ENCODE peak calls at places on chromosomes 16 and 17, in five cellular contexts. One of them, this sample, is unnamed.

GRCh38 chr17:6305613-6306360 is 129.1 kb downstream of the AIPL1 start:
- DNase-seq in CD4-positive, alpha-beta T cell: no peak
- DNase-seq in GM12878: no peak
- DNase-seq in natural killer cell: no peak
- DNase-seq in foreskin fibroblast: no peak
- DNase-seq in this sample: no peak

GRCh38 chr17:77741109-77741508 is 217.4 kb upstream of the TNRC6C start:
- DNase-seq in CD4-positive, alpha-beta T cell: peak; percentile 23
- DNase-seq in GM12878: no peak
- DNase-seq in natural killer cell: no peak
- DNase-seq in foreskin fibroblast: peak; percentile 11
- DNase-seq in this sample: no peak

GRCh38 chr17:28577466-28577824 is 750 bp upstream of the ALDOC start:
- DNase-seq in CD4-positive, alpha-beta T cell: no peak
- DNase-seq in GM12878: no peak
- DNase-seq in natural killer cell: no peak
- DNase-seq in foreskin fibroblast: no peak
- DNase-seq in this sample: no peak

GRCh38 chr16:23520500-23520899 is 10.2 kb upstream of the GGA2 start:
- DNase-seq in CD4-positive, alpha-beta T cell: no peak
- DNase-seq in GM12878: no peak
- DNase-seq in natural killer cell: no peak
- DNase-seq in foreskin fibroblast: no peak
- DNase-seq in this sample: no peak

GRCh38 chr17:12734852-12735430 is 54.4 kb upstream of the ARHGAP44 start:
- DNase-seq in CD4-positive, alpha-beta T cell: no peak
- DNase-seq in GM12878: no peak
- DNase-seq in natural killer cell: no peak
- DNase-seq in foreskin fibroblast: no peak
- DNase-seq in this sample: no peak

GRCh38 chr17:55433629-55434422 is 12.2 kb upstream of the MMD start:
- DNase-seq in CD4-positive, alpha-beta T cell: no peak
- DNase-seq in GM12878: no peak
- DNase-seq in natural killer cell: no peak
- DNase-seq in foreskin fibroblast: peak; percentile 96
- DNase-seq in this sample: peak; percentile 93

GRCh38 chr16:73546351-73546845 is 498.5 kb upstream of the ZFHX3 start:
- DNase-seq in CD4-positive, alpha-beta T cell: no peak
- DNase-seq in GM12878: no peak
- DNase-seq in natural killer cell: no peak
- DNase-seq in foreskin fibroblast: no peak
- DNase-seq in this sample: no peak

GRCh38 chr16:77995843-77996455 is 26.4 kb upstream of the CLEC3A start:
- DNase-seq in CD4-positive, alpha-beta T cell: no peak
- DNase-seq in GM12878: no peak
- DNase-seq in natural killer cell: no peak
- DNase-seq in foreskin fibroblast: no peak
- DNase-seq in this sample: no peak

GRCh38 chr17:4711671-4712111 is 1.3 kb downstream of the ARRB2 start:
- DNase-seq in CD4-positive, alpha-beta T cell: no peak
- DNase-seq in GM12878: no peak
- DNase-seq in natural killer cell: no peak
- DNase-seq in foreskin fibroblast: peak; percentile 20
- DNase-seq in this sample: no peak

GRCh38 chr16:88878967-88879787 is 12.7 kb upstream of the PABPN1L start:
- DNase-seq in CD4-positive, alpha-beta T cell: no peak
- DNase-seq in GM12878: no peak
- DNase-seq in natural killer cell: no peak
- DNase-seq in foreskin fibroblast: no peak
- DNase-seq in this sample: no peak

GRCh38 chr17:12463102-12463501 is 202.6 kb upstream of the MYOCD start:
- DNase-seq in CD4-positive, alpha-beta T cell: no peak
- DNase-seq in GM12878: no peak
- DNase-seq in natural killer cell: no peak
- DNase-seq in foreskin fibroblast: peak; percentile 58
- DNase-seq in this sample: peak; percentile 78

GRCh38 chr16:57007530-57007929 is 18.2 kb downstream of the NLRC5 start:
- DNase-seq in CD4-positive, alpha-beta T cell: no peak
- DNase-seq in GM12878: no peak
- DNase-seq in natural killer cell: no peak
- DNase-seq in foreskin fibroblast: no peak
- DNase-seq in this sample: no peak

GRCh38 chr16:48930951-48931553 is 321.1 kb upstream of the N4BP1 start:
- DNase-seq in CD4-positive, alpha-beta T cell: no peak
- DNase-seq in GM12878: no peak
- DNase-seq in natural killer cell: no peak
- DNase-seq in foreskin fibroblast: no peak
- DNase-seq in this sample: no peak

GRCh38 chr17:19260958-19261357 is 23.8 kb downstream of the EPN2 start:
- DNase-seq in CD4-positive, alpha-beta T cell: no peak
- DNase-seq in GM12878: no peak
- DNase-seq in natural killer cell: no peak
- DNase-seq in foreskin fibroblast: no peak
- DNase-seq in this sample: no peak

GRCh38 chr17:51499906-51500305 is 239.6 kb downstream of the UTP18 start:
- DNase-seq in CD4-positive, alpha-beta T cell: no peak
- DNase-seq in GM12878: no peak
- DNase-seq in natural killer cell: no peak
- DNase-seq in foreskin fibroblast: no peak
- DNase-seq in this sample: no peak

GRCh38 chr16:19753815-19754643 is 36.0 kb downstream of the IQCK start:
- DNase-seq in CD4-positive, alpha-beta T cell: no peak
- DNase-seq in GM12878: no peak
- DNase-seq in natural killer cell: no peak
- DNase-seq in foreskin fibroblast: no peak
- DNase-seq in this sample: no peak

GRCh38 chr16:67198238-67198734 is 645 bp upstream of the ELMO3 start:
- DNase-seq in CD4-positive, alpha-beta T cell: no peak
- DNase-seq in GM12878: no peak
- DNase-seq in natural killer cell: no peak
- DNase-seq in foreskin fibroblast: peak; percentile 73
- DNase-seq in this sample: peak; percentile 42

GRCh38 chr16:88706288-88706964 is at the start of the genes CTU2 and RNF166:
- DNase-seq in CD4-positive, alpha-beta T cell: peak; percentile 85
- DNase-seq in GM12878: peak; percentile 32
- DNase-seq in natural killer cell: peak; percentile 97
- DNase-seq in foreskin fibroblast: peak; percentile 98
- DNase-seq in this sample: peak; percentile 79

GRCh38 chr16:66923247-66923851 is 2.0 kb downstream of the RRAD start:
- DNase-seq in CD4-positive, alpha-beta T cell: no peak
- DNase-seq in GM12878: no peak
- DNase-seq in natural killer cell: no peak
- DNase-seq in foreskin fibroblast: no peak
- DNase-seq in this sample: no peak

DNA sequence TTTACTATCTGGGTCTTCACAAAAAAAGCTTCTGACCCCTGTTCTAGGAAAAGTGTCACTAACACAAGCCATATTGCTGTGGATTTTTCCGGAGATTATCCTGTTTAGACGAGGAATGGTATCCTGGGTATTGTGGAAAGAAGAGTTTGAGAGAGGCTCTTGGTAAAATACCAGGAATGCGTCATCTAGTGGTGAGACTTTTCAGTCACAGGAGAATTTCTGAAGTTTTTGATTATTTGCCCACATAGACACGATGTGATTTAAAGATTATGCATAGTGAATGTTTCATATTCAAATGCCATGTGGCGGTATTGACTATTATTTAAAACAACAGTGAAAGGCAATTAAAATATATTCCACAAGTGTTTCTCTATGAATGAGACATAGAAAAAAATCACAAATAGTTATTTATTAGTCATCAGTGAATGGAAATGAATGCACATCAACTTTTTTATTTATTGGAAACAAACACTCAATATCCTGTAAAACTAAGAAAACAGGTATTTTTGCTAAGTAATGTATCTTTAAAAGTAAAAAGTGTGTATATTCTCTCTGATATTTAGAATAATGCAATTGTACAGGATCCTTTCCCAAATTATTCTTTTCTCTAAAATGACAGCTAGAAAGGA is 7.8 kb downstream of the KRT28 start:
- DNase-seq in CD4-positive, alpha-beta T cell: no peak
- DNase-seq in GM12878: no peak
- DNase-seq in natural killer cell: no peak
- DNase-seq in foreskin fibroblast: peak; percentile 65
- DNase-seq in this sample: peak; percentile 53
- TF ChIP-seq CTCF in CD4-positive, alpha-beta T cell: no peak
- TF ChIP-seq CTCF in GM12878: peak; percentile 44
- TF ChIP-seq CTCF in natural killer cell: no peak
- TF ChIP-seq CTCF in foreskin fibroblast: peak; percentile 63
- TF ChIP-seq CTCF in this sample: peak; percentile 77

GRCh38 chr17:73007447-73007846 is 85.0 kb downstream of the SLC39A11 start:
- DNase-seq in CD4-positive, alpha-beta T cell: no peak
- DNase-seq in GM12878: no peak
- DNase-seq in natural killer cell: no peak
- DNase-seq in foreskin fibroblast: no peak
- DNase-seq in this sample: peak; percentile 14

GRCh38 chr17:72998343-72998742 is 94.1 kb downstream of the SLC39A11 start:
- DNase-seq in CD4-positive, alpha-beta T cell: no peak
- DNase-seq in GM12878: no peak
- DNase-seq in natural killer cell: no peak
- DNase-seq in foreskin fibroblast: no peak
- DNase-seq in this sample: no peak

GRCh38 chr17:72997559-72997958 is 94.9 kb downstream of the SLC39A11 start:
- DNase-seq in CD4-positive, alpha-beta T cell: no peak
- DNase-seq in GM12878: no peak
- DNase-seq in natural killer cell: no peak
- DNase-seq in foreskin fibroblast: no peak
- DNase-seq in this sample: no peak

GRCh38 chr17:73005360-73005759 is 87.1 kb downstream of the SLC39A11 start:
- DNase-seq in CD4-positive, alpha-beta T cell: no peak
- DNase-seq in GM12878: no peak
- DNase-seq in natural killer cell: no peak
- DNase-seq in foreskin fibroblast: no peak
- DNase-seq in this sample: no peak

DNA sequence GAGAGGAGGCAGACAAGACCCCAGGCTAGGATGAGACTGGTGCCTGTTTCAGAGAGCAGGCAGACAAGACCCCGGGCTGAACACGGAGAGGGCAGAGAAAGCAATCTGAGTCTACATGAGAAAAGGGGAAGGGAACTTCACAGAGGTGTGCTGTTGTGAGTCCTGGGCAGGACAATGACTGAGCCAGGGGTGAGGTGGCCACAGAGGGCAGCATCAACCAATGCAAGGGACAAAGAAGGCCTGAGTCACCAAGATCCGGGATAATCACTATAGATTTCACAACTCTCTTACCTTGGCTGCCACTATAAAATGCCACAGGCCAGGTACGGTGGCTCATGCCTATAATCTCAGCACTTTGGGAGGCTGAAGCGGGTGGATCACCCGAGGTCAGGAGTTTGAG is 89.0 kb downstream of the SLC39A11 start:
- DNase-seq in CD4-positive, alpha-beta T cell: no peak
- DNase-seq in GM12878: no peak
- DNase-seq in natural killer cell: no peak
- DNase-seq in foreskin fibroblast: no peak
- DNase-seq in this sample: no peak
- TF ChIP-seq CTCF in CD4-positive, alpha-beta T cell: no peak
- TF ChIP-seq CTCF in GM12878: no peak
- TF ChIP-seq CTCF in natural killer cell: no peak
- TF ChIP-seq CTCF in foreskin fibroblast: no peak
- TF ChIP-seq CTCF in this sample: no peak

GRCh38 chr17:72005332-72006163 is 115.3 kb upstream of the SOX9 start:
- DNase-seq in CD4-positive, alpha-beta T cell: no peak
- DNase-seq in GM12878: peak; percentile 72
- DNase-seq in natural killer cell: no peak
- DNase-seq in foreskin fibroblast: no peak
- DNase-seq in this sample: no peak
- TF ChIP-seq CTCF in CD4-positive, alpha-beta T cell: no peak
- TF ChIP-seq CTCF in GM12878: peak; percentile 27
- TF ChIP-seq CTCF in natural killer cell: no peak
- TF ChIP-seq CTCF in foreskin fibroblast: no peak
- TF ChIP-seq CTCF in this sample: no peak

GRCh38 chr17:59858167-59858790 is 34.5 kb downstream of the TUBD1 start:
- DNase-seq in CD4-positive, alpha-beta T cell: no peak
- DNase-seq in GM12878: no peak
- DNase-seq in natural killer cell: no peak
- DNase-seq in foreskin fibroblast: peak; percentile 23
- DNase-seq in this sample: peak; percentile 84

GRCh38 chr17:59856859-59857794 is 35.6 kb downstream of the TUBD1 start:
- DNase-seq in CD4-positive, alpha-beta T cell: no peak
- DNase-seq in GM12878: no peak
- DNase-seq in natural killer cell: no peak
- DNase-seq in foreskin fibroblast: no peak
- DNase-seq in this sample: no peak

GRCh38 chr17:59863607-59864006 is 29.1 kb downstream of the TUBD1 start:
- DNase-seq in CD4-positive, alpha-beta T cell: no peak
- DNase-seq in GM12878: no peak
- DNase-seq in natural killer cell: no peak
- DNase-seq in foreskin fibroblast: peak; percentile 28
- DNase-seq in this sample: no peak

GRCh38 chr17:59859444-59860025 is 33.2 kb downstream of the TUBD1 start:
- DNase-seq in CD4-positive, alpha-beta T cell: no peak
- DNase-seq in GM12878: no peak
- DNase-seq in natural killer cell: no peak
- DNase-seq in foreskin fibroblast: peak; percentile 77
- DNase-seq in this sample: peak; percentile 73
- TF ChIP-seq CTCF in CD4-positive, alpha-beta T cell: peak; percentile 60
- TF ChIP-seq CTCF in GM12878: peak; percentile 48
- TF ChIP-seq CTCF in natural killer cell: peak; percentile 69
- TF ChIP-seq CTCF in foreskin fibroblast: peak; percentile 47
- TF ChIP-seq CTCF in this sample: peak; percentile 76

DNA sequence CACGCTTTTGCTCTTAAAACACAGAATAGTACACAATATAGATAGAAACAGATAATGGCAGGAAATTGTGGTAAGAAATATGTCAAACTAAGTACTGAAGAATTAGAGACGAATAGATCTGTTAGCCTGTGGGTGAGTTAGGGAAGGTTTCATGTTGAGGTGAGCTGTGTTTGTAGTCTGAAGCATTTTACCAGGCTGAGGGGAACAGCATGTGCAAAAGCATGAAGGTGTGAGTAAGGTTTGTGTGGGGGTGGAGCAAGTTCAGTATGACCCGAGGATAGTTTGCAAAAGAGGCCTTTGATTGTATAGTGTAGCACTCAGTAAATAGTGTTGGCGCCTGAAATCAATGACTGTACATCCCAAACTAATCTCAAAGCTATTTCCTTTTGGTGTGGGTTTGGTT is 13.8 kb downstream of the IGSF6 start:
- DNase-seq in CD4-positive, alpha-beta T cell: no peak
- DNase-seq in GM12878: no peak
- DNase-seq in natural killer cell: no peak
- DNase-seq in foreskin fibroblast: peak; percentile 88
- DNase-seq in this sample: peak; percentile 53
- TF ChIP-seq CTCF in CD4-positive, alpha-beta T cell: no peak
- TF ChIP-seq CTCF in GM12878: no peak
- TF ChIP-seq CTCF in natural killer cell: no peak
- TF ChIP-seq CTCF in foreskin fibroblast: no peak
- TF ChIP-seq CTCF in this sample: no peak

DNA sequence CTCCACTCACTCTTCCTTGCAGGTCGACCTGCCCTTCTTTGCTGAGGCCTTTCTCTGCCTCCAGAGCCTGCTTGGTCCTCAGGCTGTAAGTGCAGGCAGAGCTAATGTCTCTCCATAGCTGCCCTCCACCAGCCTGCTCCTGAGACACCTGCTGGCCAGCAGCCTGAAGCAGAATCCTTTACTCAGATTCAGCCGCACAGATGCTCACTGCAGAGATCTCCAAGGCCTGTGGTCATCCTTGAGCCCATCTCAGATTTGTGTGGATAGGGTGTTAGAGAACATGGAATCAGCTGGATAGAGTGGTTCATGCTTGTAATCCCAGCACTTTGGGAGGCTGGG is 11.5 kb downstream of the DEXI start:
- DNase-seq in CD4-positive, alpha-beta T cell: no peak
- DNase-seq in GM12878: no peak
- DNase-seq in natural killer cell: no peak
- DNase-seq in foreskin fibroblast: no peak
- DNase-seq in this sample: no peak
- TF ChIP-seq CTCF in CD4-positive, alpha-beta T cell: no peak
- TF ChIP-seq CTCF in GM12878: peak; percentile 24
- TF ChIP-seq CTCF in natural killer cell: no peak
- TF ChIP-seq CTCF in foreskin fibroblast: no peak
- TF ChIP-seq CTCF in this sample: no peak

GRCh38 chr16:65760874-65761273 is 605.6 kb upstream of the CDH5 start:
- DNase-seq in CD4-positive, alpha-beta T cell: no peak
- DNase-seq in GM12878: no peak
- DNase-seq in natural killer cell: no peak
- DNase-seq in foreskin fibroblast: no peak
- DNase-seq in this sample: no peak
- TF ChIP-seq CTCF in CD4-positive, alpha-beta T cell: no peak
- TF ChIP-seq CTCF in GM12878: no peak
- TF ChIP-seq CTCF in natural killer cell: no peak
- TF ChIP-seq CTCF in foreskin fibroblast: no peak
- TF ChIP-seq CTCF in this sample: no peak

This sample was measured in AG10803.